ENCODE peak calls at places on chromosomes 16 and 17, in six cellular contexts. U is heart left ventricle, P is adrenal gland, E is stomach, I is sigmoid colon, S is GM12878. G is an unnamed sample.

GRCh38 chr17:62085511-62086408 is 20.7 kb upstream of the MED13 start:
- DNase-seq in U (no peak), S (no peak), P (no peak), I (no peak), E (no peak), G (no peak)

GRCh38 chr17:35373984-35374765 is 754 bp upstream of the SLFN11 start:
- DNase-seq in U (peak; percentile 49), S (no peak), P (peak; percentile 41), E (peak; percentile 47), I (peak; percentile 88), G (peak; percentile 57)

GRCh38 chr16:8567355-8568230 is 22.7 kb downstream of the TMEM114 start:
- DNase-seq in S (peak; percentile 66), P (peak; percentile 77), U (peak; percentile 53), E (peak; percentile 70), I (peak; percentile 82), G (peak; percentile 64)

GRCh38 chr16:35636831-35637230 is 2177.4 kb downstream of the TP53TG3F start:
- DNase-seq in I (no peak), U (no peak), E (no peak), P (no peak), S (no peak), G (no peak)

GRCh38 chr17:37068266-37068665 is 119.5 kb downstream of the AATF start:
- DNase-seq in U (no peak), P (no peak), S (no peak), I (no peak), E (peak; percentile 35), G (no peak)

GRCh38 chr16:138049-138417 is 440 bp downstream of the NPRL3 start:
- DNase-seq in I (no peak), S (no peak), E (no peak), U (peak; percentile 33), P (no peak), G (no peak)

GRCh38 chr16:12398029-12398735 is 405.5 kb downstream of the CPPED1 start:
- DNase-seq in E (no peak), I (no peak), U (no peak), S (no peak), P (no peak), G (no peak)

GRCh38 chr16:88534731-88535141 is 35.5 kb upstream of the ZC3H18 start:
- DNase-seq in S (no peak), U (no peak), I (no peak), P (peak; percentile 64), E (no peak), G (no peak)

GRCh38 chr16:51034481-51035109 is 116.5 kb downstream of the SALL1 start:
- DNase-seq in U (no peak), I (no peak), E (no peak), S (no peak), P (no peak), G (no peak)

GRCh38 chr16:80023865-80024264 is 423.3 kb upstream of the MAF start:
- DNase-seq in P (no peak), U (no peak), E (no peak), I (no peak), S (no peak), G (no peak)

DNA sequence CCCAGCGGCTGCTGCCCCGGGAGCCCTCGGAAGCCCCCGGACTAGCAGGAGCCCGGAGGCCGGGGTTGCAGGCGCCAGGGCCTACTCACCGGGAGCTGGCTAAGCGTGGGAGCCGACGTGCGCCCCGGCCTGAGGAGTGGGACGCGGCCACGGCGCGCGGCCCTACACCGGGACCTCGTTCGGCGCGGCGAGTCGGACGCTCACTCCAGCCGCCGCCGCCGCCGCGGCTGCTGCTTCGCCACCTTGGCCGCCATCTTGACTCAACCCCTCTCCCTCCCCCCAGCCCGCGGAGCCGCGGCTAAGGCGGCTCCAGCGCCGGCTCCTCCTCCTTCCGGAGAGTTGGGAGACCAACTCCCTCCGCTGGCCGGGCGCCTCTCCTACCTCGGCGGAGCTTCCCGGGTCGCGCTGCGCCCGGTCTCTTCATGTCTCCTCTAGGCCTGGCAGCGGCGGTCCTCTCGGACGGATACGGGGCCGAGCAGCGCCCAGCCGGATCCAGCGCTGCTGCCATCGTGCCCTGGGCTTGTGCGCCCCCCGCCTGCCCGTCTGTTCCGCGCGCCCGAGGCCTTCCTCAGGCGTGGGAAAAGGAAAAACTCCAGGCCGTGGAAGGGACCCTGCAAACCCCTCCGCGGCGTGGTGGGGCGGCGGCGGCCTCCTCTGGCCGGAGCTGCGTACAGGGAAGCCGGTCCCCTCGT is at the start of gene NCOR1:
- DNase-seq in E (peak; percentile 94), U (peak; percentile 96), I (peak; percentile 95), P (peak; percentile 91), S (no peak), G (peak; percentile 80)
- TF ChIP-seq POLR2A in E (peak; percentile 52), U (peak; percentile 71), I (peak; percentile 83), P (peak; percentile 77), S (peak; percentile 97), G (peak; percentile 42)

GRCh38 chr16:29810699-29811169 is 1.3 kb upstream of the PRRT2 start:
- DNase-seq in I (no peak), P (no peak), S (no peak), U (no peak), E (no peak), G (no peak)

GRCh38 chr16:29812754-29813643 is 1.0 kb downstream of the PRRT2 start:
- DNase-seq in S (no peak), I (no peak), U (no peak), P (no peak), E (no peak), G (no peak)

GRCh38 chr16:29811170-29811895 is 660 bp upstream of the PRRT2 start:
- DNase-seq in P (peak; percentile 98), I (peak; percentile 99), E (peak; percentile 97), S (peak; percentile 72), U (peak; percentile 99), G (peak; percentile 94)

GRCh38 chr16:29813644-29814562 is 1.9 kb downstream of the PRRT2 start:
- DNase-seq in S (no peak), I (no peak), P (no peak), U (no peak), E (no peak), G (no peak)

GRCh38 chr16:29811896-29812665 is at the start of gene PRRT2:
- DNase-seq in U (peak; percentile 69), I (peak; percentile 89), E (no peak), P (peak; percentile 64), S (no peak), G (peak; percentile 49)
- H3K4me1 ChIP-seq in U (peaks cover 83% of the 10 kb centered on the region), I (peaks cover 72% of the 10 kb centered on the region), E (peaks cover 87% of the 10 kb centered on the region), P (peaks cover 63% of the 10 kb centered on the region), S (peaks cover 30% of the 10 kb centered on the region), G (peaks cover 72% of the 10 kb centered on the region)

GRCh38 chr17:17849863-17850373 is 13.1 kb upstream of the SREBF1 start:
- DNase-seq in I (no peak), E (peak; percentile 44), U (peak; percentile 61), S (peak; percentile 32), P (no peak), G (peak; percentile 56)
- TF ChIP-seq CTCF in I (no peak), E (no peak), U (peak; percentile 21), S (peak; percentile 13), P (peak; percentile 20), G (no peak)

DNA sequence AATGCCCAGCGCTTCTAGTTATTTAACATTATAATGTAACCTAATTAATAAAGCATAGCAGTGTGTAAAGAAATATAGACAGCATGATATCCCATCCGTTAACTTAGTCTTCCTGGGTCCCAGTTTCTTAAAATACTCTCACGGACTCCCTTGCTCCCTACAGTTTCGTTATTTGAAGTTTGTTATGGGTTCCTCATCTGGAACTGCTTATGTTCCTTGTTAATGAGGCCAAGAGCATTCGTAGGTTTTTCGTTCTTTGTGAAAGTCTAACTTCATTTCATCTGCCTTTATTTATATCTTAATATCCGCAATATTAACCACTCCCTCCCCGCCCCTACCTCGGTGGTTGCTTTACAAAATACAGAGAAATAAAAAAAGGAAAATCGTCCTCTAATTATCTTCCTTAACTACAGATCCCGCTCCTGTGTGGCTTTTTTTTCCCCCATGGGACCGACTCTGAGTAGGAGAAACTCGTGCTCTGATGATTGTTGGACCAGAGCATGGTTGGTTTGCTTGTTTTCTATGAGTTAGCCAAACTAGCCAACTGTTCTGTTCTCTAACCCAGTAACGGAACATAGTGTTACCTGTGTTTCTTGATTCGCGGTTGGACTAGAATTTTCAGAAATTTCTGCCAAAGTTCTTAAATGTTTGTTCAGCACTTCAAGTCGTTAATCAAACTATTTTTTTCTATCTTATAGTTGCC is 873 bp downstream of the ADPRM start:
- DNase-seq in S (no peak), I (no peak), U (no peak), E (no peak), P (no peak), G (no peak)
- TF ChIP-seq POLR2A in S (no peak), I (no peak), U (no peak), E (no peak), P (no peak), G (no peak)

GRCh38 chr17:57900991-57901743 is 51.3 kb upstream of the MRPS23 start:
- DNase-seq in P (no peak), U (no peak), E (peak; percentile 75), S (no peak), I (no peak), G (no peak)

GRCh38 chr17:57902800-57903759 is 52.1 kb downstream of the CUEDC1 start:
- DNase-seq in P (peak; percentile 91), S (peak; percentile 89), I (peak; percentile 94), U (peak; percentile 94), E (peak; percentile 95), G (peak; percentile 63)

GRCh38 chr17:57905875-57906455 is 49.2 kb downstream of the CUEDC1 start:
- DNase-seq in P (no peak), I (no peak), E (no peak), S (peak; percentile 44), U (no peak), G (no peak)

GRCh38 chr17:57902117-57902799 is 52.4 kb upstream of the MRPS23 start:
- DNase-seq in E (no peak), P (no peak), S (peak; percentile 88), I (no peak), U (no peak), G (no peak)

GRCh38 chr17:57903961-57904360 is 51.3 kb downstream of the CUEDC1 start:
- DNase-seq in E (no peak), U (no peak), P (no peak), S (no peak), I (no peak), G (no peak)
- H3K4me1 ChIP-seq in E (peaks cover 93% of the 10 kb centered on the region), U (peaks cover 86% of the 10 kb centered on the region), P (peaks cover 50% of the 10 kb centered on the region), S (peaks cover 58% of the 10 kb centered on the region), I (peaks cover 84% of the 10 kb centered on the region), G (peaks cover 70% of the 10 kb centered on the region)

GRCh38 chr17:79262624-79263023 is 188.0 kb downstream of the ENGASE start:
- DNase-seq in E (no peak), P (no peak), I (no peak), S (no peak), U (no peak), G (no peak)
- TF ChIP-seq CTCF in E (no peak), P (no peak), I (no peak), S (no peak), U (no peak), G (no peak)

DNA sequence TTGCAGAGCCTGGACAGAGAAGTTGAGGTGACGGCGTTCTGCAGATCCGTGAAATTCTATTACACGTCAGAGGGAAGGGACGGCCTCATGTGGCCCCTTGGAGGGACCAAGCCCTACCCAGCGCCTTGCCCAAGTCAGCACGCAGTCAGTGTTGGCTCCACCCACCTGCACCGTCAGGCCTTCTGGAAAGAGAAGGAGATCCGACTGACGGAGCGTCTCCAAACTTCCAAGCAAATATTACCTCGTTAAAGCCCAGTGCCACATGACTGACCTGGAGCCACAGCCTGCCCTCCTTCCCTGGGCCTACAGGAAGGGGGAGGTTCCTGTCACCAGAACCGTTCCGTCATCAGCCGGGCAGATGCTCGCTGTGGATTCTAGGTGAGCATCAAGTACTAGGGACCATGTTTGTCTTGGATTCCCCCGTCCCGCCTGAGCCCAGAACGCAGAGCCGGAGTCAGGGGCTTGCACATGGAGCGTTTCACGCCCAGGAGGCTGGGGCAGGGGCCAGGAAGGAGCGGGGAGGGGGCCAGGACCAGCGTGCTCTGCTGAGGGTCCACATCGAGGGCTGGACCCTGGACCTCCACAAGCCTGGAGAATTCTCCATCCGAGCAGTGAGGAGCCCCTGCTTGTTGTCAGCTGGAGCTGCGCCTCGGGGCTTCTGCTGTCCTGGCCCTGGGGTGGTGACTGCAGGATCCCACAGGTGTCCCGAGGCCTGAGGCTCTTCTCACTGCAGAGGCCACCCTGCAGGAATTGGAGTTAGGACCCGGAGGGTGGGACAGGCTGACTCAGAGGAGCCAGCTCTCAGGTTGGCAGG is 22.6 kb upstream of the METRNL start:
- DNase-seq in E (peak; percentile 21), P (no peak), U (no peak), I (peak; percentile 64), S (no peak), G (no peak)
- TF ChIP-seq POLR2A in E (no peak), P (no peak), U (no peak), I (no peak), S (no peak), G (no peak)

G was measured in tibial nerve.